ENCODE peak calls at places on chromosomes 1 and 21, in four cellular contexts. N is prostate gland, O is tibial nerve, V is Peyer's patch. W is an unnamed sample.

GRCh38 chr1:193408782-193409293 is 222.4 kb upstream of the B3GALT2 start:
- DNase-seq in N (peak; percentile 28), O (peak; percentile 51), V (peak; percentile 58), W (peak; percentile 85)

GRCh38 chr1:53329183-53329544 is 1.3 kb upstream of the LRP8 start:
- DNase-seq in O (no peak), N (no peak), V (no peak), W (no peak)

GRCh38 chr1:182784556-182785171 is 4.9 kb upstream of the NPL start:
- DNase-seq in N (peak; percentile 40), O (peak; percentile 67), V (no peak), W (peak; percentile 15)

GRCh38 chr1:29332204-29332603 is 95.9 kb downstream of the PTPRU start:
- DNase-seq in V (no peak), N (no peak), O (peak; percentile 34), W (no peak)

GRCh38 chr1:208000504-208000903 is 89.6 kb upstream of the CD34 start:
- DNase-seq in V (no peak), O (no peak), N (no peak), W (no peak)

GRCh38 chr1:87792094-87792493 is 463.4 kb downstream of the LMO4 start:
- DNase-seq in N (no peak), V (no peak), O (no peak), W (no peak)

GRCh38 chr1:234729566-234729965 is 119.6 kb upstream of the IRF2BP2 start:
- DNase-seq in V (no peak), O (no peak), N (no peak), W (no peak)

GRCh38 chr1:91162613-91163012 is 140.8 kb upstream of the ZNF644 start:
- DNase-seq in O (no peak), N (no peak), V (no peak), W (no peak)

GRCh38 chr1:118487091-118487490 is 302.1 kb upstream of the SPAG17 start:
- DNase-seq in N (no peak), O (no peak), V (no peak), W (no peak)

GRCh38 chr1:178188306-178188705 is 94.4 kb downstream of the RASAL2 start:
- DNase-seq in O (no peak), V (no peak), N (no peak), W (no peak)

GRCh38 chr21:42534901-42535378 is 21.3 kb downstream of the SLC37A1 start:
- DNase-seq in V (peak; percentile 0), N (no peak), O (no peak), W (no peak)

GRCh38 chr21:37071561-37072238 is 1.2 kb downstream of the PIGP start:
- DNase-seq in O (peak; percentile 72), V (no peak), N (peak; percentile 33), W (peak; percentile 51)

GRCh38 chr1:116940809-116941640 is 31.3 kb downstream of the PTGFRN start:
- DNase-seq in N (no peak), V (no peak), O (no peak), W (no peak)

GRCh38 chr21:45347712-45348477 is 57.1 kb upstream of the COL18A1 start:
- DNase-seq in N (no peak), O (no peak), V (no peak), W (no peak)

GRCh38 chr1:1136547-1137230 is 20.8 kb upstream of the C1orf159 start:
- DNase-seq in N (peak; percentile 33), V (peak; percentile 87), O (no peak), W (no peak)
- TF ChIP-seq POLR2A in N (no peak), V (peak; percentile 78), O (no peak), W (no peak)

GRCh38 chr1:48903291-48903690 is 126.6 kb upstream of the BEND5 start:
- DNase-seq in N (no peak), O (no peak), V (no peak), W (no peak)
- TF ChIP-seq CTCF in N (no peak), O (no peak), V (no peak), W (no peak)

GRCh38 chr1:174160603-174161002 is 1.3 kb downstream of the RABGAP1L start:
- DNase-seq in O (no peak), V (no peak), N (no peak), W (no peak)

GRCh38 chr1:174158767-174159252 is 510 bp upstream of the RABGAP1L start:
- DNase-seq in O (no peak), N (no peak), V (no peak), W (no peak)

GRCh38 chr1:174160109-174160473 is 771 bp downstream of the RABGAP1L start:
- DNase-seq in O (peak; percentile 35), N (peak; percentile 22), V (peak; percentile 85), W (peak; percentile 38)

GRCh38 chr1:174157157-174157806 is 2.0 kb upstream of the RABGAP1L start:
- DNase-seq in N (no peak), V (no peak), O (no peak), W (no peak)

DNA sequence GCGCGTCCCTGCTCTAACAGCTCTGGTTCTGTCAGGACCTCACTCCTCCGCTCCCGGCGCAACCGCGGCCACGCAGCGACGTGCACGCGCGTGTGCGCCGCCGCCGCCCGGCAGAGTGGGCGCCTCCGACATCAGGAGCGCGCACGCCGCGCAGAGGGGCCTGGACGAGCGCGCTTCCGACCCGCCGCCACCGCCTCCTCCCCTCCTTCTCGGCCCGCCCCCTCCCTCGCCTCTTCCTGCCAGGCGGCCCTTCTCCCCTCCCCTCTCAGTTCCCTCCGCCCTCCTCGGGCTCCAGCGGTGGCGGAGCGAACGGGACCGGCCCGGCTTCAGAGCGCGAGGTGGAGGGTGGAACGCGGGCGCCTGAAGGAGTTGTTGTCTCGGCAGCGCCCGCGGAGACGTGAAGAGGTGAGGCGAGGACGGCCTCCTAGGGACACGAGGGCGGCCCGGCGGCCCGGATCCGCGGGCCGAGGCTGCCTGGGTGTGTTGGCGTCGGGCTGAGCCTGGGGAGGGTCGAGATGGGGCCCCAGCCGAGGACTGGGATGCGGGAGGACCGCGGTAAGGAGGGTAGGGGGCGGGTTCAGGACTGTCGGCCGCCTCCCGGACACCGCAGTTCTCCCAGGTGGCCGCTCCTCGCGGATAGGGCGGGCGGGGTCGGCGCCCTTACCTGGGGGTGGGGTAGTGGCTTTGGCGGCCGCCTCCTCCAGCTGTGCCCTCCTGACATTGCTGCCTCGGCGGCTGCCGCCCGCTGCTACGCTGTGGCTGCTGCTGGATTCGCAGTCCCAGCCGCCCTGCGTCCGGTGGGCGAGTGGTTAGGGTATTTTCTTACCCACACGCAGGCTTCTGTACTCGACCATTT is at the start of gene RABGAP1L:
- DNase-seq in V (peak; percentile 96), O (peak; percentile 87), N (peak; percentile 95), W (peak; percentile 95)
- TF ChIP-seq POLR2A in V (peak; percentile 96), O (peak; percentile 70), N (peak; percentile 81), W (peak; percentile 81)

DNA sequence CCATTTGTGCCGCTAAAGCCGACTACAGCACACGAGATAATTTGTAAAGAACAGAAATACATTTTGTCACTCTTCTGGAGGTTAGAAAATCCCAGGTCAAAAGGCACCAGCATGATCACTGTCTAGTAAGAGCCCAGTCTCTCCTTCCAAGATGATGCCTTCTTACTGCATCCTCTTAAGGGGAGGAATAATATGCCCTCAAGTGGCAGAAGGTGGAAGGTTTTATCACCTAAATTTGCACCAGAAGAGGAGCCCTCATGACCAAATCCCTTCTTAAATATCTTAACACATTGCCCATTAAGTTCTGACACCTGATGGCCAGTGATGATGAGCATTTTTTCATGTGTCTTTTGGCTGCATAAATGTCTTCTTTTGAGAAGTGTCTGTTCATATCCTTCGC is 326.7 kb upstream of the RGS18 start:
- DNase-seq in O (no peak), V (no peak), N (no peak), W (no peak)
- TF ChIP-seq CTCF in O (no peak), V (no peak), N (no peak), W (no peak)

DNA sequence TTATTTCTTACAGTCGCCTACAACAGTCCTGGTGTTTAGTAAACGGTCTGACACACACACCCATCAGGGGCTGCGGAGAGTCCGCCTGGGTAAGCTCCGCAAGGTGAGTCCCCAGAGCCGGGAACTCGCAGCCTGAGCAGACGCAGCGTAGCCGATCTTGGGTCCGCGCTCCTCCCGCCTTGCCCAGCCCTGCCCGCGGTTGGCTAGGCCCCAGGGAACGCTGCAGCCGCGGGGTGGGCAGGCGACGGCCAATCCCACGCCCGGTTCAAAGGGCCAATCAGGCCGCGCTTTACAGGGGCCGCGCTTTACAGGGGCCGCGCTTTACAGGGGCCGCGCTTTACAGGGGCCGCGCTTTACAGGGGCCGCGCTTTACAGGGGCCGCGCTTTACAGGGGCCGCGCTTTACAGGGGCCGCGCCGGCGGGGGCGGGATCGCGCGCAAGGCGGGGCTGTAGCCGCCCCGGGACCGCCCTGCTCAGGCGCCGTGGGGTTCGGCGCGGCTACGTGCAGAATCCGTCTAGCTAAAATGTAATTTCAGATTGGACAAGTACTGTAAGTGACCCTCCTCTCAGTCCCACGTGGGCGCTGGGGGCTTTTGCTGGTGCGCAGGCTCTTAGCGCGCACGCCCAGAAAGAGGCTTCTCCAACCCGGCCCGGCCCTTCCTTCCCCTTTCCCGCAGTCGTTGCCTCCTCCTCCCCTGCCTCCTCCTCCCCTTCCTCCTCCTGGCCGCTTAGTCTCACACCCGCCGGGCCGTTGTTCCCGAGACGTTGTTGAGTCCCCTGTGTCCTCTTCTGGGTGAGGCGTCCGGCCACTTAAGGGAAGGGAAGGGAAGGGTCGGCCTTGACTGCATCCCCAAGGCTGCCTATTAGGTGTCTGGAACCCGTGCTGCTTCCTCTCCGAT is at the start of gene FGGY:
- DNase-seq in V (peak; percentile 95), O (peak; percentile 94), N (peak; percentile 97), W (peak; percentile 98)
- TF ChIP-seq POLR2A in V (peak; percentile 89), O (peak; percentile 87), N (peak; percentile 84), W (peak; percentile 30)

GRCh38 chr1:211133841-211134669 is at the start of gene KCNH1:
- DNase-seq in O (peak; percentile 75), V (peak; percentile 71), N (peak; percentile 52), W (peak; percentile 80)
- TF ChIP-seq CTCF in O (peak; percentile 97), V (peak; percentile 86), N (peak; percentile 80), W (peak; percentile 95)

DNA sequence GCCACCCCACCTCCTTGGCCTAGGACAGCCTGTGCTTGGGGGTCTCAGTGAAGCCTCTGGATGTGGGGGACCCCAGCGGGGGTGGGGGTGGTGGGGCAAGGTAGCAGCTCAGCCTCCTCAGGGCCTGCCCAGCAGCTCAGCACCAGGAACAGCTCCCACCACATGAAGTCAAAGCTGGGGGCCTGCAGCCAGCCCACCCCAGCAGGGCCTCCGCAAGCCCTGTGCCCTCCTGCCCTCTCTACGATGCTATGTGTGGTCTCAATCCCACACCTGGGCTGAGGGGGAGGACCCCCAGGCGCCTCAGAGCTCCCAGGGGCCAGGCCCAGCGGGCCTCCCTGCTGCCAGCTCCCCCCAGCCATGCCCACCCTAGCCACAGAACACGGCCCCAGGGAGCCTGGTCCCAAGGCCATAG is 18.6 kb downstream of the PANK4 start:
- DNase-seq in V (no peak), O (no peak), N (no peak), W (no peak)
- TF ChIP-seq POLR2A in V (no peak), O (no peak), N (no peak), W (no peak)

GRCh38 chr1:205205055-205205454 is 6.4 kb downstream of the DSTYK start:
- DNase-seq in O (no peak), N (no peak), V (no peak), W (no peak)
- TF ChIP-seq CTCF in O (no peak), N (no peak), V (no peak), W (no peak)

DNA sequence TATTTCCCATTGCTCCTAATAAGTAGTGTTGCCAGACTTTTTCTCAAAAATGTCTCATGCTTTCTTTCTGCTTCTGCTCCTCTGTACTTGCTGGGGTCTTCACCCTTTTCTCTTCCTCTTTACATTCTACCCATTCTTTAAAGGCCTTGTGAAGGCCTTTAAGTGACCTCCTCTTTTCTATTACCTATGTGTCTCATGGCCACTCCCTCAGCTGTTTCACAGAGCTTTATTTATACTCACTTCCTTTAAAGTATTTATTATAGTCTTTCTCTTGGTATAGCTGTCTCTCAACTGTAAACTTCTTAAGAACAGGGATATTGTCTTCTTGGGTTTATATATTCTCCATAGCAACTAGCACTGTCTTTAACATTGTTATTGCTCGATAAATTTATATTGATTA is 803 bp downstream of the GOLPH3L start:
- DNase-seq in N (no peak), O (no peak), V (no peak), W (no peak)
- TF ChIP-seq POLR2A in N (peak; percentile 21), O (no peak), V (peak; percentile 30), W (no peak)